ENCODE peak calls at places on chromosomes 12 and 14, in five cellular contexts. I is AG04450, Z is GM20000, K is pancreas, M is glutamatergic neuron. C is an unnamed sample.

GRCh38 chr12:105175397-105175990 is 60.5 kb downstream of the APPL2 start:
- DNase-seq in Z (no peak), M (no peak), K (no peak), I (no peak), C (no peak)

GRCh38 chr14:22689186-22689585 is 45.0 kb upstream of the OR6J1 start:
- DNase-seq in I (peak; percentile 74), Z (no peak), M (no peak), K (no peak), C (no peak)

GRCh38 chr14:95961481-95961880 is 77.7 kb upstream of the C14orf132 start:
- DNase-seq in Z (no peak), M (no peak), I (no peak), K (no peak), C (no peak)

GRCh38 chr12:3117144-3117581 is 40.0 kb downstream of the TSPAN9 start:
- DNase-seq in M (no peak), I (no peak), K (no peak), Z (no peak), C (no peak)

GRCh38 chr14:95327558-95328374 is 8.1 kb upstream of the CLMN start:
- DNase-seq in K (no peak), I (no peak), Z (peak; percentile 83), M (no peak), C (no peak)

GRCh38 chr12:46585854-46586621 is 213.5 kb upstream of the SLC38A2 start:
- DNase-seq in Z (no peak), M (no peak), K (peak; percentile 48), I (peak; percentile 78), C (peak; percentile 38)

GRCh38 chr14:56953884-56954283 is 143.6 kb upstream of the OTX2 start:
- DNase-seq in M (no peak), K (no peak), Z (no peak), I (no peak), C (no peak)

GRCh38 chr12:107560194-107560905 is 125.2 kb upstream of the PWP1 start:
- DNase-seq in M (no peak), I (no peak), K (no peak), Z (no peak), C (no peak)

GRCh38 chr14:75295061-75295461 is 16.4 kb downstream of the FOS start:
- DNase-seq in I (no peak), Z (no peak), K (peak; percentile 70), M (no peak), C (peak; percentile 71)

GRCh38 chr12:40262657-40263056 is 37.9 kb downstream of the LRRK2 start:
- DNase-seq in Z (peak; percentile 39), K (no peak), I (no peak), M (no peak), C (no peak)

GRCh38 chr12:82415402-82415801 is 57.1 kb downstream of the METTL25 start:
- DNase-seq in I (no peak), K (no peak), M (no peak), Z (no peak), C (no peak)

GRCh38 chr14:27228053-27228452 is 630.2 kb upstream of the NOVA1 start:
- DNase-seq in Z (no peak), M (no peak), K (no peak), I (no peak), C (no peak)

GRCh38 chr14:71442503-71442902 is 489.7 kb upstream of the RGS6 start:
- DNase-seq in I (no peak), M (no peak), K (no peak), Z (no peak), C (no peak)

GRCh38 chr14:103273847-103274615 is 60.0 kb upstream of the EIF5 start:
- DNase-seq in K (no peak), M (peak; percentile 43), Z (no peak), I (no peak), C (no peak)

GRCh38 chr12:2172486-2173214 is 119.9 kb downstream of the CACNA1C start:
- DNase-seq in Z (no peak), I (no peak), K (no peak), M (no peak), C (no peak)

GRCh38 chr12:126895946-126896520 is 1370.9 kb upstream of the TMEM132C start:
- DNase-seq in M (no peak), I (no peak), K (no peak), Z (no peak), C (no peak)

GRCh38 chr14:68320495-68320894 is 472.4 kb downstream of the ZFP36L1 start:
- DNase-seq in K (no peak), Z (no peak), M (no peak), I (no peak), C (no peak)

GRCh38 chr12:46982629-46983392 is 96.6 kb upstream of the PCED1B start:
- DNase-seq in M (no peak), K (no peak), Z (no peak), I (no peak), C (no peak)

GRCh38 chr14:85675957-85676356 is 146.0 kb downstream of the FLRT2 start:
- DNase-seq in K (no peak), Z (no peak), M (no peak), I (no peak), C (no peak)

GRCh38 chr14:97723321-97723720 is 926.1 kb downstream of the VRK1 start:
- DNase-seq in M (no peak), I (no peak), K (no peak), Z (no peak), C (no peak)

GRCh38 chr12:132453361-132454133 is 36.4 kb upstream of the FBRSL1 start:
- DNase-seq in Z (no peak), I (no peak), M (no peak), K (no peak), C (no peak)

GRCh38 chr12:130474599-130474998 is 136.9 kb downstream of the PIWIL1 start:
- DNase-seq in Z (no peak), I (no peak), K (no peak), M (no peak), C (no peak)

GRCh38 chr12:78085562-78086182 is 255.0 kb downstream of the NAV3 start:
- DNase-seq in I (peak; percentile 15), K (no peak), M (no peak), Z (no peak), C (no peak)

GRCh38 chr12:121282072-121282742 is 14.3 kb downstream of the CAMKK2 start:
- DNase-seq in M (no peak), I (no peak), K (no peak), Z (no peak), C (no peak)

GRCh38 chr12:19120795-19121194 is 8.7 kb upstream of the PLEKHA5 start:
- DNase-seq in Z (no peak), I (no peak), K (no peak), M (no peak), C (no peak)

GRCh38 chr12:117890644-117891043 is 78.1 kb downstream of the KSR2 start:
- DNase-seq in I (no peak), Z (no peak), K (no peak), M (no peak), C (no peak)

GRCh38 chr12:121610239-121611149 is 15.8 kb upstream of the ORAI1 start:
- DNase-seq in M (no peak), K (no peak), Z (no peak), I (no peak), C (no peak)

GRCh38 chr12:21683115-21683514 is 25.5 kb upstream of the LDHB start:
- DNase-seq in K (no peak), I (no peak), M (no peak), Z (no peak), C (no peak)

GRCh38 chr14:47626151-47627035 is 49.0 kb downstream of the MDGA2 start:
- DNase-seq in K (peak; percentile 14), M (no peak), Z (no peak), I (no peak), C (no peak)

GRCh38 chr12:7642876-7643309 is 22.8 kb downstream of the APOBEC1 start:
- DNase-seq in I (no peak), M (no peak), Z (no peak), K (no peak), C (no peak)

GRCh38 chr14:93977790-93978581 is 1.6 kb upstream of the ASB2 start:
- DNase-seq in K (no peak), I (no peak), Z (no peak), M (no peak), C (no peak)

GRCh38 chr14:68285421-68286179 is 466.0 kb downstream of the RAD51B start:
- DNase-seq in M (no peak), Z (no peak), K (no peak), I (no peak), C (no peak)

DNA sequence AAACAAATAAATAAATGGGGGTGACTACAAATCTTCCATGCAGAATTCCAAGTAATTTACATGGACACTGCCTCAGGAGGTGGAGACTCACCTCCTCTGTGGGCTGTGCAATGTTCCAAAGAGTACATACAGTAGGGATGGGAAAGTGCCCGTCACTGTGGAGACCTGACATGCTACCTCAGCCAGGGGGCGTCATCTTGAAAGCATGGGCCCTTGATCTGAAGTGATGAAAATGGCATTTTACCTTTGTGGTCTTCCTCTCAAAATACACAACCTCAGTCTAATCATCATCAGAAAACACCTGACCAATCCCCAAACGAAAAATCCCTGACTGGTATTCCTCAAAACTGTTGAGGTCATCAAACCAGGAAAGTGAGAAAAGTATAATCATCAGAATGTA is 48.4 kb downstream of the ANAPC7 start:
- DNase-seq in M (no peak), K (no peak), I (no peak), Z (peak; percentile 53), C (no peak)
- TF ChIP-seq CTCF in M (peak; percentile 33), K (no peak), I (peak; percentile 27), Z (peak; percentile 41), C (peak; percentile 30)

GRCh38 chr14:51653096-51653814 is 1.5 kb downstream of the FRMD6 start:
- DNase-seq in I (no peak), Z (no peak), M (no peak), K (no peak), C (no peak)
- TF ChIP-seq CTCF in I (peak; percentile 46), Z (no peak), M (no peak), K (no peak), C (peak; percentile 34)

GRCh38 chr14:21311614-21312013 is 31.7 kb downstream of the RPGRIP1 start:
- DNase-seq in K (no peak), I (no peak), M (no peak), Z (no peak), C (no peak)

GRCh38 chr14:21308132-21308478 is 28.2 kb downstream of the RPGRIP1 start:
- DNase-seq in I (no peak), M (no peak), Z (peak; percentile 41), K (no peak), C (no peak)

GRCh38 chr14:21309238-21309636 is 29.4 kb downstream of the RPGRIP1 start:
- DNase-seq in M (no peak), I (no peak), Z (no peak), K (no peak), C (no peak)

GRCh38 chr14:21308479-21309237 is 28.8 kb downstream of the RPGRIP1 start:
- DNase-seq in Z (peak; percentile 70), M (peak; percentile 38), K (peak; percentile 83), I (no peak), C (no peak)

DNA sequence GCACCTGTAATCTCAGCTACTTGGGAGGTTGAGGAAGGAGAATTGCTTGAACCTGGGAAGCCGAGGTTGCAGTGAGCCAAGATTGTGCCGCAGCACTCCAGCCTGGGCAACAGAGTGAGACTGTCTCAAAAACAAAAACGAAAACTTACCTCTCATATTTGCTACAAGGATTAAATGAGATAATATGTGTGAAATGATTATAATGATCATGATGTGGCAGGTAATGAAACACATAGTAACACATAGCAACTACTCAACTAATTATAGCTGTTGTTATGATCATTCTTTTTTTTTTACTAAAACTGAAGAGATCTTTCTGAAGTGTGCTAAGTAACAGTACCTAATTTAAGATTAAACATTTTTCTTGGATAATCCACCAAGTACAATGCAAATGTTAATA is 30.1 kb downstream of the RPGRIP1 start:
- DNase-seq in M (no peak), Z (no peak), I (no peak), K (no peak), C (no peak)
- TF ChIP-seq CTCF in M (no peak), Z (no peak), I (no peak), K (no peak), C (no peak)

GRCh38 chr12:50620050-50620974 is 115.5 kb downstream of the DIP2B start:
- DNase-seq in M (no peak), I (no peak), K (no peak), Z (no peak), C (peak; percentile 49)
- TF ChIP-seq CTCF in M (no peak), I (peak; percentile 24), K (no peak), Z (no peak), C (peak; percentile 23)

C was measured in AG09319.